ENCODE peak calls at places on chromosome 2, in six cellular contexts. L is heart left ventricle, C is fibroblast of lung, M is endodermal cell, F is Peyer's patch, V is A549. D is an unnamed sample.

GRCh38 chr2:173347305-173348168 is 7.1 kb upstream of the CDCA7 start:
- DNase-seq in L (no peak), C (no peak), M (peak; percentile 77), F (no peak), V (no peak), D (no peak)

GRCh38 chr2:43070039-43070438 is 156.4 kb downstream of the ZFP36L2 start:
- DNase-seq in L (peak; percentile 86), C (no peak), M (no peak), F (no peak), V (no peak), D (peak; percentile 77)

GRCh38 chr2:221965806-221966205 is 333.0 kb downstream of the PAX3 start:
- DNase-seq in L (no peak), C (no peak), M (no peak), F (no peak), V (no peak), D (no peak)

GRCh38 chr2:24304098-24304497 is 56.2 kb downstream of the ITSN2 start:
- DNase-seq in L (peak; percentile 61), C (peak; percentile 98), M (no peak), F (no peak), V (no peak), D (peak; percentile 77)

GRCh38 chr2:121031568-121032340 is 253.2 kb downstream of the TFCP2L1 start:
- DNase-seq in L (no peak), C (no peak), M (no peak), F (no peak), V (no peak), D (no peak)

GRCh38 chr2:135825131-135825854 is 11.7 kb downstream of the LCT start:
- DNase-seq in L (no peak), C (no peak), M (peak; percentile 54), F (no peak), V (no peak), D (no peak)

GRCh38 chr2:4618141-4618540 is 914.8 kb downstream of the DCDC2C start:
- DNase-seq in L (no peak), C (no peak), M (no peak), F (no peak), V (no peak), D (no peak)

GRCh38 chr2:164784376-164784775 is 57.2 kb downstream of the COBLL1 start:
- DNase-seq in L (peak; percentile 30), C (no peak), M (no peak), F (no peak), V (no peak), D (no peak)

GRCh38 chr2:28981620-28982371 is 698 bp downstream of the TOGARAM2 start:
- DNase-seq in L (no peak), C (no peak), M (no peak), F (no peak), V (no peak), D (no peak)

GRCh38 chr2:82959677-82960076 is 1499.4 kb downstream of the SUCLG1 start:
- DNase-seq in L (no peak), C (no peak), M (no peak), F (no peak), V (no peak), D (no peak)

GRCh38 chr2:42765686-42766085 is 1.8 kb upstream of the OXER1 start:
- DNase-seq in L (no peak), C (no peak), M (no peak), F (no peak), V (no peak), D (no peak)

GRCh38 chr2:1940660-1941059 is 196.3 kb upstream of the PXDN start:
- DNase-seq in L (peak; percentile 48), C (no peak), M (no peak), F (no peak), V (no peak), D (no peak)

GRCh38 chr2:17164550-17164949 is 353.7 kb downstream of the RAD51AP2 start:
- DNase-seq in L (no peak), C (no peak), M (no peak), F (no peak), V (no peak), D (no peak)

GRCh38 chr2:233817995-233818638 is 36.2 kb downstream of the HJURP start:
- DNase-seq in L (no peak), C (no peak), M (peak; percentile 30), F (no peak), V (no peak), D (peak; percentile 36)

GRCh38 chr2:209619782-209620181 is 151.8 kb upstream of the UNC80 start:
- DNase-seq in L (no peak), C (no peak), M (no peak), F (no peak), V (no peak), D (no peak)

GRCh38 chr2:207387172-207387571 is 142.6 kb upstream of the CREB1 start:
- DNase-seq in L (no peak), C (no peak), M (no peak), F (no peak), V (no peak), D (no peak)

GRCh38 chr2:85421706-85422457 is 3.4 kb downstream of the SH2D6 start:
- DNase-seq in L (no peak), C (no peak), M (no peak), F (no peak), V (no peak), D (no peak)

GRCh38 chr2:85419009-85419711 is 646 bp downstream of the SH2D6 start:
- DNase-seq in L (no peak), C (no peak), M (no peak), F (no peak), V (no peak), D (no peak)

GRCh38 chr2:85423525-85423924 is 5.0 kb downstream of the SH2D6 start:
- DNase-seq in L (no peak), C (no peak), M (no peak), F (no peak), V (no peak), D (no peak)

GRCh38 chr2:85418132-85419008 is at the start of gene SH2D6:
- DNase-seq in L (peak; percentile 86), C (peak; percentile 85), M (peak; percentile 96), F (peak; percentile 85), V (peak; percentile 93), D (peak; percentile 95)

DNA sequence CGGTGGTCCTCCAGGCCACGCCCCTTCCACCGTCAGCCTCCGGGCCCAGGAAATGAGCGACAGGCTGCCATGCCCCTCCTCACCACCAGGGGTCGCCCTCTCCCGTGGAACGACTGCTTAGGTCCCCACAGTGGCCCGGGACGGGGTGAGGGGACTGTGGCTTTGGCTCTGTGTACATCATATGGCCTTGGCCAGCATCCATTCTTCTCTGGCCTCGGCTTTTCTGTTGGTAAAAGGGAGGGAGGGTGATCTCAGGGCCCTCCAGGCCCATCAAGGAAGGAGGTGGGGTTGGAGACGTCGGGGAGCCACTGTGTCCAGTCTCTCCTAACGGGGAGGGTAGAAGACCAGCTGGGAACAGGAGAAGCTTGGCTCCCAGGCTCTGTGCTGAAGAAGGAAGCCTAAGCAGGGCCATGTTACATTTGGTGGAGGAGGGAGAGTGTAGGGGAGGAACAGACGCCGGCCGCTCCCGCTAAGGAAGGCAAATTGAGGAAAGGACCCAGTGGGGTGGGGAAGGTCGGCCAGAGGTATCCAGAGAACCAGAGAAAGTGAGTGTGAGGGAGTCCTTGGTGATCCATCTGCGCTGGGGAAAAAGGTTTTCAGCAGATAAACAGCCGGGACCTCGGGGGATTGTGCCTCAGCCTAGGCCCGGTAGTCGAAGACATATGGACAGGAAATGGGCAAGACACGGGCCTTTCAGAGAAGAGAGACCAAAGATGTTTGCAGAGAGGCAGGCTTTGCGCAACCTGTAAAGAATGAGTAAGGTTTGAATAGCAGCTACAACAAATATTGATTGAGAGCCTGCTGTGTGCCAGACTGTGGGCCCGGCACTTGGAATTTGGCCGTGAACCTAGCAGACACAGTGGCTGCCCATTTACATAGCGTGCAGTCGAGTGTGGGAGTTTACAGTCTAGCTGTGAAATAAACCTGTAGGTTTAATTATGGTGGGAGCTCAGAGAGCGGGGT is 2.5 kb downstream of the SH2D6 start:
- DNase-seq in L (peak; percentile 86), C (peak; percentile 85), M (peak; percentile 98), F (peak; percentile 91), V (peak; percentile 97), D (peak; percentile 97)
- H3K4me3 ChIP-seq in L (peak overlapping the region; percentile 38), C (no peak overlapping the region), M (no peak overlapping the region), F (peak overlapping the region; percentile 35), V (peak overlapping the region; percentile 16), D (no peak overlapping the region)

GRCh38 chr2:74881176-74881575 is 47.2 kb downstream of the HK2 start:
- DNase-seq in L (no peak), C (no peak), M (peak; percentile 38), F (no peak), V (no peak), D (no peak)
- H3K27ac ChIP-seq in L (no peak overlapping the region), C (no peak overlapping the region), M (no peak overlapping the region), F (no peak overlapping the region), V (no peak overlapping the region), D (no peak overlapping the region)

GRCh38 chr2:35582637-35583036 is 772.9 kb upstream of the CRIM1 start:
- DNase-seq in L (no peak), C (no peak), M (no peak), F (no peak), V (no peak), D (no peak)

GRCh38 chr2:35585972-35586371 is 769.6 kb upstream of the CRIM1 start:
- DNase-seq in L (no peak), C (no peak), M (no peak), F (no peak), V (no peak), D (no peak)

DNA sequence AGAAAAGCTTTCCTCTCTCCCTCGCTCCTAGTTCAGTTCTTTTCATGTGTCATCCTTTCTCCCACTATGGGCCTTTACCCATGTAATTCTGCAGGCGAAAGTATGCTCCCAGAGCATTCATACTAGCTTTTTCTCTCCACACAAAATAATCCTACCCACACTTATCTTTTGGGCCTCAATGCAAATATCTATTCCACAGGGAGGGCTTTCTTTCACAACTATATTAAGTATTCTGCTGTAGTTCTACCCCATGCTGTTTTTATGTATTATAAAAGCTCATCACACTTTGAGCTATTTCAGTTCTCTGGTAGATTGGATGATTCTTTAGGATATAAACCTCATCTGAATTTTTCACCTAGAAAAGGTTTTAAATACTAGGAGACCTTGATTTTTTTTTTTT is 774.6 kb upstream of the CRIM1 start:
- DNase-seq in L (no peak), C (no peak), M (no peak), F (no peak), V (no peak), D (no peak)
- H3K9me3 ChIP-seq in L (no peaks in the 10 kb centered on the region), C (no peaks in the 10 kb centered on the region), M (peaks cover 81% of the 10 kb centered on the region), F (no peaks in the 10 kb centered on the region), V (peaks cover 8% of the 10 kb centered on the region), D (no peaks in the 10 kb centered on the region)

DNA sequence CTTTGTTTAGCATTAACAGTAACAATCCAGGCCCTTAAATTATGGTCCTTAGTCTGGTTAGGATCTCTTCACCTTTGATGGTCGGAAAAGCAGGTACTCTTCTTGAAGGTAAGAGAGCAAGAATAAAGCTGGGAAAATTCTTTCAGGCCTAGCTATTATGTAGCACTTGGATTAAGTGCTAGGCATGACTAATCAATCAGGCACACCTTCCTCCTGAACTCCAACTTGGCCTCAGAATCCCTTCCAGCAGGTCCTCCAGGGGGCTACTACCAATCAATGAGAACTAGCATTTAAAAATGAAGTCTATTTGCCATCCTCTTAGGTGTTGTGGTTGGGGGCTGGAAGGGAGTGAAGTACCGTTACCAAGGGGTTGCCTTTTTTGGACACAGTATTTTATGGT is 3.7 kb downstream of the SMYD1 start:
- DNase-seq in L (no peak), C (no peak), M (peak; percentile 61), F (no peak), V (no peak), D (no peak)
- H3K4me3 ChIP-seq in L (peak overlapping the region; percentile 31), C (no peak overlapping the region), M (no peak overlapping the region), F (no peak overlapping the region), V (no peak overlapping the region), D (no peak overlapping the region)

DNA sequence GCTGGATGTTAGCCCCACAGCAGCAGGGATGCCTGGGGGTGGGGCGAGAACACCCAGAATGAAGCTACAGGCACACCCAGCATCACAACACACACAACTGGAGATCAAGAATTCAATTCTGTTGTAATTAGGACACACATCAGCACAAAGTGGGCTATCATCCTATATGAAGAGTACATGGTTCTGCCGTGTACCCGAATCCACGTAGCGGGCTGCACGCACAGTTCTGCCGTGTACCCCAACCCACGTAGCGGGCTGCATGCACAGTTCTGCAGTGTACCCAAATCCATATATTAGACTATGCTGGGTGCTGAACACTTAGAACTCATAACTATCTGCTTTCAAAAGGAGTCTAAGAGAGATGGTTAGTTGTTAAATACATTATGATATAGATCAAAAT is 86.5 kb downstream of the EIPR1 start:
- DNase-seq in L (no peak), C (no peak), M (peak; percentile 7), F (no peak), V (no peak), D (no peak)
- H3K27ac ChIP-seq in L (no peak overlapping the region), C (no peak overlapping the region), M (no peak overlapping the region), F (no peak overlapping the region), V (no peak overlapping the region), D (no peak overlapping the region)

D was measured in aorta.